ENCODE peak calls at places on chromosomes 11 and 22, in ten cellular contexts. X is activated CD8-positive, alpha-beta memory T cell treated with anti-CD3 and anti-CD28 coated beads, Interleukin-2, amount 10 ng/mL, durations not matched to agents 7 days and 5 days; V is upper lobe of right lung; R is Panc1; Q is mucosa of descending colon; O is left cardiac atrium; K is T-cell; G is PC-3; F is HepG2; T is psoas muscle. L is an unnamed sample.

GRCh38 chr11:64251986-64252837 is 882 bp downstream of the PLCB3 start:
- ATAC-seq in X (no peak), O (peak), G (peak), V (peak), R (peak), Q (peak), K (no peak), F (no peak), T (no peak), L (no peak)

GRCh38 chr22:26546282-26546681 is 34.0 kb upstream of the TFIP11 start:
- ATAC-seq in G (no peak), F (no peak), V (peak), T (no peak), O (peak), X (no peak), R (no peak), K (no peak), Q (no peak), L (no peak)

GRCh38 chr11:62842171-62842717 is 2.9 kb upstream of the WDR74 start:
- ATAC-seq in R (no peak), T (peak), O (peak), V (no peak), F (peak), Q (no peak), K (no peak), X (no peak), G (no peak), L (no peak)

GRCh38 chr11:19218216-19218615 is 16.4 kb upstream of the CSRP3 start:
- ATAC-seq in T (peak), K (no peak), X (no peak), O (peak), G (no peak), V (no peak), R (no peak), Q (no peak), F (no peak), L (no peak)

GRCh38 chr11:56207796-56208195 is 26.3 kb downstream of the OR5T2 start:
- ATAC-seq in Q (no peak), X (no peak), T (no peak), G (no peak), R (no peak), K (no peak), V (no peak), F (no peak), O (no peak), L (no peak)

GRCh38 chr22:49664891-49665290 is 162.8 kb downstream of the BRD1 start:
- ATAC-seq in X (no peak), R (no peak), Q (no peak), F (no peak), O (no peak), T (no peak), V (no peak), G (no peak), K (no peak), L (no peak)

GRCh38 chr11:59770324-59770723 is 15.1 kb downstream of the STX3 start:
- ATAC-seq in V (no peak), R (no peak), Q (no peak), T (peak), X (no peak), F (no peak), O (no peak), G (peak), K (no peak), L (peak)

GRCh38 chr11:68146010-68146540 is 24.9 kb upstream of the CHKA start:
- ATAC-seq in X (no peak), Q (peak), K (no peak), R (peak), O (peak), V (peak), F (peak), G (peak), T (peak), L (no peak)

GRCh38 chr11:12050470-12050891 is 42.1 kb upstream of the DKK3 start:
- ATAC-seq in X (no peak), O (peak), F (no peak), T (peak), G (no peak), K (no peak), Q (no peak), V (no peak), R (peak), L (no peak)

GRCh38 chr22:44126807-44127206 is 53.9 kb upstream of the PARVG start:
- ATAC-seq in G (no peak), Q (no peak), V (no peak), X (no peak), O (no peak), T (no peak), K (no peak), R (no peak), F (no peak), L (no peak)

GRCh38 chr11:14537134-14537599 is 17.0 kb upstream of the PSMA1 start:
- ATAC-seq in T (no peak), F (peak), G (peak), Q (peak), O (no peak), V (peak), X (peak), K (peak), R (peak), L (peak)

GRCh38 chr11:97895572-97895971 is 1125.2 kb upstream of the CNTN5 start:
- ATAC-seq in O (no peak), V (no peak), X (no peak), R (no peak), T (no peak), Q (no peak), G (no peak), F (no peak), K (no peak), L (no peak)

GRCh38 chr11:86245369-86246292 is 1.1 kb downstream of the EED start:
- ATAC-seq in K (no peak), V (no peak), O (no peak), X (peak), R (peak), T (no peak), F (peak), Q (peak), G (no peak), L (peak)

GRCh38 chr11:96961931-96962330 is 572.1 kb downstream of the JRKL start:
- ATAC-seq in O (no peak), T (no peak), F (no peak), Q (no peak), K (no peak), G (no peak), X (no peak), R (no peak), V (no peak), L (no peak)

GRCh38 chr11:12762696-12763324 is 88.6 kb downstream of the TEAD1 start:
- ATAC-seq in K (no peak), R (no peak), O (no peak), V (no peak), G (no peak), Q (peak), X (no peak), T (peak), F (no peak), L (no peak)

GRCh38 chr11:1832181-1832988 is 2.4 kb upstream of the SYT8 start:
- ATAC-seq in O (peak), G (peak), R (peak), F (peak), K (peak), Q (peak), X (peak), V (peak), T (peak), L (peak)

GRCh38 chr11:122100222-122101080 is 15.6 kb downstream of the BLID start:
- ATAC-seq in V (peak), O (peak), T (peak), X (no peak), R (peak), F (no peak), G (peak), K (no peak), Q (peak), L (no peak)

GRCh38 chr11:11427185-11427944 is 74.3 kb upstream of the CSNK2A3 start:
- ATAC-seq in V (peak), G (no peak), R (no peak), F (no peak), X (no peak), T (peak), O (peak), K (no peak), Q (peak), L (no peak)

GRCh38 chr22:44037519-44038370 is 13.6 kb downstream of the PARVB start:
- ATAC-seq in G (peak), T (peak), X (no peak), F (no peak), O (peak), V (peak), K (no peak), R (peak), Q (peak), L (peak)

GRCh38 chr22:20154602-20155183 is 3.8 kb upstream of the CCDC188 start:
- ATAC-seq in V (no peak), T (no peak), X (no peak), Q (peak), K (no peak), O (no peak), R (no peak), F (no peak), G (no peak), L (no peak)

GRCh38 chr11:63917685-63918523 is 940 bp upstream of the RCOR2 start:
- ATAC-seq in O (peak), F (peak), G (peak), R (peak), Q (peak), T (peak), V (peak), X (no peak), K (peak), L (peak)

GRCh38 chr11:114243461-114244372 is 52.5 kb upstream of the NNMT start:
- ATAC-seq in G (no peak), K (no peak), T (peak), O (peak), X (no peak), Q (peak), V (peak), R (peak), F (no peak), L (no peak)

GRCh38 chr11:57913713-57914704 is 109.7 kb upstream of the OR9Q1 start:
- ATAC-seq in K (no peak), Q (no peak), F (no peak), O (no peak), V (no peak), T (no peak), X (no peak), R (no peak), G (no peak), L (no peak)

GRCh38 chr11:61494341-61495038 is 14.1 kb upstream of the LRRC10B start:
- ATAC-seq in O (peak), K (no peak), G (no peak), Q (no peak), R (peak), X (no peak), F (peak), T (peak), V (no peak), L (no peak)

GRCh38 chr22:48803171-48803992 is 1024.3 kb downstream of the BRD1 start:
- ATAC-seq in G (no peak), T (no peak), O (peak), F (no peak), Q (no peak), R (no peak), V (no peak), X (no peak), K (no peak), L (no peak)

GRCh38 chr11:112087212-112087611 is 539 bp downstream of the SDHD start:
- ATAC-seq in K (no peak), O (peak), F (peak), Q (peak), X (no peak), R (no peak), V (no peak), T (peak), G (peak), L (no peak)

GRCh38 chr11:71397328-71397860 is 50.8 kb downstream of the DHCR7 start:
- ATAC-seq in G (no peak), R (no peak), O (no peak), T (no peak), X (no peak), F (no peak), Q (no peak), V (no peak), K (no peak), L (no peak)

GRCh38 chr11:123122852-123123251 is 60.9 kb upstream of the HSPA8 start:
- ATAC-seq in V (no peak), F (no peak), G (no peak), R (no peak), X (no peak), K (no peak), Q (peak), O (peak), T (no peak), L (no peak)

GRCh38 chr11:8787372-8787771 is 104.8 kb downstream of the RPL27A start:
- ATAC-seq in K (no peak), F (no peak), V (no peak), G (no peak), T (peak), R (no peak), O (peak), X (no peak), Q (peak), L (no peak)

GRCh38 chr22:23218053-23218866 is 38.0 kb downstream of the BCR start:
- ATAC-seq in K (no peak), Q (no peak), V (no peak), G (no peak), F (peak), X (no peak), T (peak), O (no peak), R (no peak), L (no peak)

GRCh38 chr22:40200795-40201194 is 23.1 kb downstream of the TNRC6B start:
- ATAC-seq in O (no peak), V (no peak), Q (no peak), K (no peak), R (no peak), G (no peak), X (no peak), F (no peak), T (no peak), L (no peak)

GRCh38 chr11:128451651-128452470 is 135.5 kb downstream of the ETS1 start:
- ATAC-seq in O (peak), G (no peak), Q (peak), F (peak), R (peak), K (no peak), X (no peak), V (peak), T (peak), L (peak)

GRCh38 chr11:92204731-92205130 is 19.9 kb upstream of the FAT3 start:
- ATAC-seq in Q (no peak), G (no peak), X (no peak), K (no peak), O (peak), F (no peak), V (peak), T (no peak), R (no peak), L (no peak)

GRCh38 chr22:35334010-35334409 is 34.3 kb downstream of the TOM1 start:
- ATAC-seq in O (no peak), R (no peak), T (no peak), K (no peak), X (no peak), G (no peak), F (no peak), Q (no peak), V (no peak), L (peak)

GRCh38 chr11:125404136-125404810 is 91.8 kb downstream of the FEZ1 start:
- ATAC-seq in V (peak), G (no peak), X (no peak), O (no peak), T (peak), Q (no peak), F (peak), K (no peak), R (peak), L (no peak)

GRCh38 chr11:108960498-108960897 is 295.6 kb downstream of the DDX10 start:
- ATAC-seq in K (no peak), Q (no peak), R (no peak), X (no peak), O (no peak), V (no peak), G (peak), T (no peak), F (peak), L (no peak)

GRCh38 chr11:35334385-35335090 is 84.8 kb downstream of the SLC1A2 start:
- ATAC-seq in Q (peak), O (no peak), V (no peak), G (no peak), X (no peak), T (no peak), K (peak), R (no peak), F (no peak), L (no peak)

GRCh38 chr22:22803285-22803853 is 84.2 kb upstream of the IGLL5 start:
- ATAC-seq in Q (no peak), O (no peak), R (no peak), F (no peak), T (no peak), G (no peak), V (no peak), K (no peak), X (no peak), L (no peak)

GRCh38 chr11:679271-680207 is 15.5 kb downstream of the DEAF1 start:
- ATAC-seq in R (no peak), T (peak), Q (no peak), K (peak), F (no peak), X (no peak), G (no peak), O (peak), V (no peak), L (no peak)

GRCh38 chr22:44333847-44334635 is 21.3 kb upstream of the SHISAL1 start:
- ATAC-seq in G (no peak), K (no peak), T (no peak), Q (no peak), R (no peak), O (no peak), F (no peak), V (no peak), X (no peak), L (no peak)